ENCODE peak calls at places on chromosomes 1 and 21, in ten cellular contexts. One of them, this sample, is unnamed.

GRCh38 chr1:234858722-234859121 is 248.7 kb upstream of the IRF2BP2 start:
- DNase-seq in A549: no peak
- DNase-seq in spleen: no peak
- DNase-seq in endothelial cell: no peak
- DNase-seq in AG04450: no peak
- DNase-seq in brain microvascular endothelial cell: no peak
- DNase-seq in body of pancreas: no peak
- DNase-seq in choroid plexus epithelial cell: no peak
- DNase-seq in HL-60: no peak
- DNase-seq in neural crest cell: no peak
- DNase-seq in this sample: no peak

GRCh38 chr1:213724640-213725536 is 262.9 kb upstream of the PROX1 start:
- DNase-seq in neural crest cell: peak
- DNase-seq in AG04450: no peak
- DNase-seq in HL-60: no peak
- DNase-seq in body of pancreas: peak
- DNase-seq in spleen: no peak
- DNase-seq in choroid plexus epithelial cell: peak
- DNase-seq in endothelial cell: no peak
- DNase-seq in brain microvascular endothelial cell: no peak
- DNase-seq in A549: no peak
- DNase-seq in this sample: no peak

GRCh38 chr1:55623339-55623738 is 408.2 kb upstream of the USP24 start:
- DNase-seq in brain microvascular endothelial cell: no peak
- DNase-seq in endothelial cell: no peak
- DNase-seq in A549: no peak
- DNase-seq in choroid plexus epithelial cell: no peak
- DNase-seq in AG04450: peak
- DNase-seq in neural crest cell: no peak
- DNase-seq in body of pancreas: peak
- DNase-seq in spleen: no peak
- DNase-seq in HL-60: no peak
- DNase-seq in this sample: no peak

GRCh38 chr1:84944767-84945486 is 51.9 kb upstream of the LPAR3 start:
- DNase-seq in A549: peak
- DNase-seq in brain microvascular endothelial cell: peak
- DNase-seq in endothelial cell: peak
- DNase-seq in spleen: no peak
- DNase-seq in HL-60: peak
- DNase-seq in AG04450: peak
- DNase-seq in choroid plexus epithelial cell: peak
- DNase-seq in body of pancreas: peak
- DNase-seq in neural crest cell: peak
- DNase-seq in this sample: peak

GRCh38 chr1:206012086-206012859 is 9.1 kb upstream of the RAB7B start:
- DNase-seq in body of pancreas: peak
- DNase-seq in HL-60: peak
- DNase-seq in neural crest cell: no peak
- DNase-seq in brain microvascular endothelial cell: no peak
- DNase-seq in endothelial cell: no peak
- DNase-seq in spleen: peak
- DNase-seq in choroid plexus epithelial cell: no peak
- DNase-seq in AG04450: no peak
- DNase-seq in A549: no peak
- DNase-seq in this sample: no peak

GRCh38 chr1:179554394-179554793 is 21.4 kb downstream of the NPHS2 start:
- DNase-seq in brain microvascular endothelial cell: no peak
- DNase-seq in choroid plexus epithelial cell: no peak
- DNase-seq in AG04450: no peak
- DNase-seq in endothelial cell: no peak
- DNase-seq in HL-60: no peak
- DNase-seq in body of pancreas: no peak
- DNase-seq in neural crest cell: no peak
- DNase-seq in spleen: no peak
- DNase-seq in A549: no peak
- DNase-seq in this sample: no peak

GRCh38 chr1:180964056-180964455 is 51.4 kb downstream of the KIAA1614 start:
- DNase-seq in brain microvascular endothelial cell: no peak
- DNase-seq in endothelial cell: no peak
- DNase-seq in HL-60: no peak
- DNase-seq in spleen: no peak
- DNase-seq in choroid plexus epithelial cell: no peak
- DNase-seq in body of pancreas: no peak
- DNase-seq in A549: no peak
- DNase-seq in AG04450: no peak
- DNase-seq in neural crest cell: no peak
- DNase-seq in this sample: no peak

GRCh38 chr1:94385354-94385947 is 32.7 kb upstream of the ABCD3 start:
- DNase-seq in brain microvascular endothelial cell: no peak
- DNase-seq in neural crest cell: no peak
- DNase-seq in endothelial cell: no peak
- DNase-seq in A549: no peak
- DNase-seq in HL-60: no peak
- DNase-seq in choroid plexus epithelial cell: no peak
- DNase-seq in body of pancreas: peak
- DNase-seq in AG04450: no peak
- DNase-seq in spleen: no peak
- DNase-seq in this sample: no peak

GRCh38 chr1:245566952-245567351 is 412.2 kb downstream of the KIF26B start:
- DNase-seq in neural crest cell: no peak
- DNase-seq in endothelial cell: no peak
- DNase-seq in body of pancreas: no peak
- DNase-seq in spleen: no peak
- DNase-seq in A549: no peak
- DNase-seq in AG04450: no peak
- DNase-seq in choroid plexus epithelial cell: no peak
- DNase-seq in brain microvascular endothelial cell: no peak
- DNase-seq in HL-60: no peak
- DNase-seq in this sample: peak

GRCh38 chr1:62428351-62428750 is 8.5 kb upstream of the USP1 start:
- DNase-seq in endothelial cell: no peak
- DNase-seq in HL-60: no peak
- DNase-seq in body of pancreas: no peak
- DNase-seq in choroid plexus epithelial cell: no peak
- DNase-seq in A549: no peak
- DNase-seq in AG04450: no peak
- DNase-seq in brain microvascular endothelial cell: no peak
- DNase-seq in spleen: no peak
- DNase-seq in neural crest cell: no peak
- DNase-seq in this sample: no peak

GRCh38 chr1:170114916-170115315 is 30.8 kb upstream of the NTMT2 start:
- DNase-seq in HL-60: no peak
- DNase-seq in neural crest cell: no peak
- DNase-seq in choroid plexus epithelial cell: peak
- DNase-seq in body of pancreas: no peak
- DNase-seq in spleen: no peak
- DNase-seq in A549: no peak
- DNase-seq in brain microvascular endothelial cell: peak
- DNase-seq in endothelial cell: no peak
- DNase-seq in AG04450: peak
- DNase-seq in this sample: no peak

GRCh38 chr21:28632718-28633408 is 359.8 kb downstream of the LTN1 start:
- DNase-seq in brain microvascular endothelial cell: peak
- DNase-seq in spleen: no peak
- DNase-seq in A549: no peak
- DNase-seq in neural crest cell: no peak
- DNase-seq in AG04450: no peak
- DNase-seq in choroid plexus epithelial cell: peak
- DNase-seq in endothelial cell: no peak
- DNase-seq in body of pancreas: no peak
- DNase-seq in HL-60: no peak
- DNase-seq in this sample: no peak

GRCh38 chr1:183159960-183160359 is 26.1 kb upstream of the LAMC2 start:
- DNase-seq in brain microvascular endothelial cell: no peak
- DNase-seq in body of pancreas: peak
- DNase-seq in HL-60: no peak
- DNase-seq in neural crest cell: no peak
- DNase-seq in endothelial cell: no peak
- DNase-seq in spleen: no peak
- DNase-seq in choroid plexus epithelial cell: no peak
- DNase-seq in AG04450: no peak
- DNase-seq in A549: peak
- DNase-seq in this sample: no peak

GRCh38 chr1:75124510-75124909 is 9.7 kb upstream of the LHX8 start:
- DNase-seq in endothelial cell: no peak
- DNase-seq in AG04450: no peak
- DNase-seq in spleen: no peak
- DNase-seq in A549: no peak
- DNase-seq in HL-60: no peak
- DNase-seq in brain microvascular endothelial cell: no peak
- DNase-seq in choroid plexus epithelial cell: no peak
- DNase-seq in body of pancreas: no peak
- DNase-seq in neural crest cell: no peak
- DNase-seq in this sample: no peak
- TF ChIP-seq CTCF in endothelial cell: no peak
- TF ChIP-seq CTCF in AG04450: no peak
- TF ChIP-seq CTCF in spleen: no peak
- TF ChIP-seq CTCF in A549: no peak
- TF ChIP-seq CTCF in HL-60: no peak
- TF ChIP-seq CTCF in brain microvascular endothelial cell: no peak
- TF ChIP-seq CTCF in choroid plexus epithelial cell: no peak
- TF ChIP-seq CTCF in body of pancreas: no peak
- TF ChIP-seq CTCF in neural crest cell: no peak
- TF ChIP-seq CTCF in this sample: no peak

DNA sequence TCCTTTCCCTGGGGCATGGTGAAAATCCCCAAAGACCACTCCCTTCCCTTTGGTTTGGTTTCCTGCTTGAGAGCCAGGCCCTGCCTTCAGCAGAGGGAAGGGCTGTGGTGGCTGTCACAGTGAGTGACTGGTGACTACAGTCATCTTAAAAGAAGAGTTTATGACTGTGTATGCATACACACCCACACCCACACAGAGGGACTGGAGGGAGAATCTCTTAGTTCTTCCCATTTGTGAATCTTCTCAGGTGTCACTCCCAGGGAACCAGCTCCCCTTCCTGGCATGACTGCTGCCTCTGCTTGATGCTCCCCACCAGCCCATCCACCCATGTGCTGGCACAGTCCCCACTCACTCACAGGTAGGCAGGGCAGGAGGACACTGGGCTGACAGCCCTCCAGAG is 3.9 kb upstream of the KCNA2 start:
- DNase-seq in spleen: no peak
- DNase-seq in endothelial cell: no peak
- DNase-seq in AG04450: no peak
- DNase-seq in HL-60: no peak
- DNase-seq in brain microvascular endothelial cell: no peak
- DNase-seq in choroid plexus epithelial cell: no peak
- DNase-seq in A549: no peak
- DNase-seq in body of pancreas: no peak
- DNase-seq in neural crest cell: no peak
- DNase-seq in this sample: no peak
- TF ChIP-seq CTCF in spleen: no peak
- TF ChIP-seq CTCF in endothelial cell: no peak
- TF ChIP-seq CTCF in AG04450: no peak
- TF ChIP-seq CTCF in HL-60: no peak
- TF ChIP-seq CTCF in brain microvascular endothelial cell: no peak
- TF ChIP-seq CTCF in choroid plexus epithelial cell: no peak
- TF ChIP-seq CTCF in A549: no peak
- TF ChIP-seq CTCF in body of pancreas: no peak
- TF ChIP-seq CTCF in neural crest cell: no peak
- TF ChIP-seq CTCF in this sample: no peak

DNA sequence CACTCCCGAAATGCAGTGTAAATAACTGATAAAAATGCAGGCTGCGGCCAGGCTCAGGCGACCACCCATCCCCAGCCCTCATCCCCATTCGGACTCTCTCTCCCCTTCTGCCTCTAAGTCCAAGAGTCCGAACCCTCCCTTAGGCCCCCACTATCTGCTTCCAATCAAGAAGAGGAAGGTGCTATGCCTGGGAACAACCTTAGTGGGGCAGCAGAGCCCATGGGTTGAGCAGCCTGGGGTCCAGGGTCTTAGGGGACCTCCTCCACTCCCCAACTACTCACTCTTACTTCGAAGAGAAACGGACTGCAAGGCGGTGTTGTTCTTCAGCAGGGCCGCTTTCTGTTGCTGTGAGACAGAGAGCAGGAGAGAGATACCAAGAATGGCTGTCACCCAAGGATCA is 12.2 kb downstream of the ARHGEF2 start:
- DNase-seq in brain microvascular endothelial cell: no peak
- DNase-seq in HL-60: no peak
- DNase-seq in A549: no peak
- DNase-seq in body of pancreas: no peak
- DNase-seq in spleen: no peak
- DNase-seq in AG04450: no peak
- DNase-seq in endothelial cell: no peak
- DNase-seq in choroid plexus epithelial cell: no peak
- DNase-seq in neural crest cell: no peak
- DNase-seq in this sample: no peak
- TF ChIP-seq CTCF in brain microvascular endothelial cell: peak
- TF ChIP-seq CTCF in HL-60: no peak
- TF ChIP-seq CTCF in A549: no peak
- TF ChIP-seq CTCF in body of pancreas: no peak
- TF ChIP-seq CTCF in spleen: no peak
- TF ChIP-seq CTCF in AG04450: peak
- TF ChIP-seq CTCF in endothelial cell: no peak
- TF ChIP-seq CTCF in choroid plexus epithelial cell: peak
- TF ChIP-seq CTCF in neural crest cell: no peak
- TF ChIP-seq CTCF in this sample: no peak

GRCh38 chr1:204283711-204284651 is 70.2 kb upstream of the GOLT1A start:
- DNase-seq in neural crest cell: no peak
- DNase-seq in choroid plexus epithelial cell: no peak
- DNase-seq in A549: no peak
- DNase-seq in HL-60: no peak
- DNase-seq in AG04450: no peak
- DNase-seq in spleen: no peak
- DNase-seq in body of pancreas: peak
- DNase-seq in brain microvascular endothelial cell: no peak
- DNase-seq in endothelial cell: no peak
- DNase-seq in this sample: peak

GRCh38 chr1:204286841-204287387 is 72.8 kb downstream of the PLEKHA6 start:
- DNase-seq in choroid plexus epithelial cell: no peak
- DNase-seq in endothelial cell: no peak
- DNase-seq in A549: peak
- DNase-seq in AG04450: no peak
- DNase-seq in brain microvascular endothelial cell: no peak
- DNase-seq in spleen: no peak
- DNase-seq in HL-60: peak
- DNase-seq in body of pancreas: peak
- DNase-seq in neural crest cell: no peak
- DNase-seq in this sample: no peak

GRCh38 chr1:204284929-204285328 is 71.1 kb upstream of the GOLT1A start:
- DNase-seq in brain microvascular endothelial cell: no peak
- DNase-seq in spleen: no peak
- DNase-seq in neural crest cell: no peak
- DNase-seq in A549: no peak
- DNase-seq in HL-60: no peak
- DNase-seq in endothelial cell: no peak
- DNase-seq in body of pancreas: no peak
- DNase-seq in AG04450: no peak
- DNase-seq in choroid plexus epithelial cell: no peak
- DNase-seq in this sample: no peak

GRCh38 chr1:204286323-204286714 is 72.5 kb upstream of the GOLT1A start:
- DNase-seq in spleen: no peak
- DNase-seq in body of pancreas: peak
- DNase-seq in choroid plexus epithelial cell: no peak
- DNase-seq in AG04450: no peak
- DNase-seq in neural crest cell: no peak
- DNase-seq in brain microvascular endothelial cell: no peak
- DNase-seq in HL-60: no peak
- DNase-seq in A549: no peak
- DNase-seq in endothelial cell: no peak
- DNase-seq in this sample: no peak

GRCh38 chr1:204285438-204286322 is 71.9 kb upstream of the GOLT1A start:
- DNase-seq in brain microvascular endothelial cell: no peak
- DNase-seq in A549: no peak
- DNase-seq in body of pancreas: no peak
- DNase-seq in HL-60: no peak
- DNase-seq in endothelial cell: no peak
- DNase-seq in AG04450: no peak
- DNase-seq in neural crest cell: no peak
- DNase-seq in spleen: no peak
- DNase-seq in choroid plexus epithelial cell: no peak
- DNase-seq in this sample: no peak
- TF ChIP-seq CTCF in brain microvascular endothelial cell: no peak
- TF ChIP-seq CTCF in A549: no peak
- TF ChIP-seq CTCF in body of pancreas: no peak
- TF ChIP-seq CTCF in HL-60: no peak
- TF ChIP-seq CTCF in endothelial cell: no peak
- TF ChIP-seq CTCF in AG04450: no peak
- TF ChIP-seq CTCF in neural crest cell: no peak
- TF ChIP-seq CTCF in spleen: no peak
- TF ChIP-seq CTCF in choroid plexus epithelial cell: no peak
- TF ChIP-seq CTCF in this sample: no peak

This sample was measured in glutamatergic neuron.